ENCODE peak calls at places on chromosomes 6 and 20, in eight cellular contexts. W is stimulated activated CD4-positive, alpha-beta T cell treated with anti-CD3 and anti-CD28 coated beads, Interleukin-2, amount 100 ng/mL, for 24 hours; K is HL-60; N is anterior cingulate cortex; I is fibroblast of mammary gland; Y is esophagus squamous epithelium; A is HS-27A; V is activated CD4-positive, alpha-beta T cell treated with anti-CD3 and anti-CD28 coated beads, Interleukin-2, amount 50 U/mL, for 1 hour. Z is an unnamed sample.

GRCh38 chr20:40562031-40562430 is 127.0 kb downstream of the MAFB start:
- DNase-seq in N (no peak), K (no peak), A (peak), W (no peak), V (no peak), Y (no peak), I (peak), Z (no peak)

GRCh38 chr20:21235713-21236445 is 67.3 kb upstream of the XRN2 start:
- DNase-seq in I (peak), K (peak), V (peak), W (peak), A (peak), N (peak), Y (no peak), Z (no peak)

GRCh38 chr6:33205172-33206026 is 944 bp downstream of the HSD17B8 start:
- DNase-seq in K (no peak), N (no peak), A (no peak), V (no peak), W (peak), Y (no peak), I (peak), Z (no peak)

GRCh38 chr6:131060311-131060710 is 2.7 kb downstream of the EPB41L2 start:
- DNase-seq in A (no peak), N (no peak), K (no peak), Y (no peak), I (peak), W (no peak), V (no peak), Z (no peak)

GRCh38 chr6:105211831-105212230 is 32.0 kb upstream of the POPDC3 start:
- DNase-seq in N (no peak), A (no peak), V (no peak), W (no peak), Y (no peak), I (peak), K (no peak), Z (no peak)

GRCh38 chr6:87731818-87732661 is 30.0 kb upstream of the AKIRIN2 start:
- DNase-seq in V (peak), I (peak), Y (no peak), A (peak), W (no peak), N (peak), K (peak), Z (peak)

GRCh38 chr6:30075094-30075986 is at the start of gene RNF39:
- DNase-seq in I (no peak), N (no peak), A (no peak), W (no peak), K (no peak), Y (no peak), V (no peak), Z (no peak)

GRCh38 chr6:105748737-105749161 is 337.4 kb upstream of the PRDM1 start:
- DNase-seq in W (no peak), K (peak), I (peak), A (no peak), N (no peak), V (no peak), Y (no peak), Z (no peak)

GRCh38 chr6:49463612-49463967 is 420 bp downstream of the CENPQ start:
- DNase-seq in Y (no peak), N (no peak), I (no peak), W (no peak), K (no peak), V (no peak), A (peak), Z (no peak)

GRCh38 chr6:44161997-44162338 is 3.3 kb downstream of the CAPN11 start:
- DNase-seq in N (no peak), W (no peak), A (no peak), K (no peak), I (peak), V (no peak), Y (no peak), Z (no peak)

GRCh38 chr6:24931752-24932691 is 3.7 kb downstream of the RIPOR2 start:
- DNase-seq in A (no peak), Y (no peak), V (no peak), I (peak), N (no peak), W (no peak), K (no peak), Z (no peak)

GRCh38 chr6:20906938-20907337 is 372.7 kb downstream of the CDKAL1 start:
- DNase-seq in A (no peak), W (no peak), I (peak), K (no peak), Y (no peak), V (no peak), N (no peak), Z (no peak)

GRCh38 chr20:47727170-47727880 is 58.0 kb downstream of the SULF2 start:
- DNase-seq in Y (peak), W (peak), A (no peak), I (no peak), N (no peak), V (peak), K (peak), Z (peak)

GRCh38 chr6:91482498-91482897 is 895.6 kb upstream of the MAP3K7 start:
- DNase-seq in N (no peak), V (no peak), Y (no peak), I (no peak), W (no peak), K (no peak), A (no peak), Z (no peak)

GRCh38 chr6:19554356-19555225 is 282.6 kb upstream of the ID4 start:
- DNase-seq in K (no peak), V (no peak), A (no peak), N (peak), W (no peak), I (peak), Y (no peak), Z (no peak)

GRCh38 chr6:56246941-56247653 is at the start of gene COL21A1:
- DNase-seq in W (no peak), V (no peak), N (no peak), I (peak), K (no peak), A (no peak), Y (no peak), Z (no peak)

GRCh38 chr6:163945813-163946212 is 531.3 kb downstream of the QKI start:
- DNase-seq in W (no peak), I (no peak), Y (no peak), K (no peak), N (peak), V (no peak), A (no peak), Z (no peak)

GRCh38 chr6:37190159-37190535 is 20.2 kb downstream of the PIM1 start:
- DNase-seq in W (no peak), A (no peak), V (no peak), N (no peak), I (peak), Y (no peak), K (no peak), Z (no peak)

GRCh38 chr6:117840541-117840983 is 66.5 kb upstream of the SLC35F1 start:
- DNase-seq in A (peak), K (peak), N (no peak), Y (no peak), V (no peak), I (peak), W (no peak), Z (no peak)

GRCh38 chr20:33648396-33649004 is 13.6 kb upstream of the C20orf144 start:
- DNase-seq in N (no peak), W (no peak), K (no peak), Y (no peak), I (peak), A (no peak), V (no peak), Z (no peak)

Z was measured in SIG-M5.